ENCODE peak calls at places on chromosomes 3 and 15, in six cellular contexts. One of them, this sample, is unnamed.

GRCh38 chr3:72797773-72798543 is 50.3 kb downstream of the SHQ1 start:
- DNase-seq in DMS79: no peak
- DNase-seq in activated CD8-positive, alpha-beta memory T cell treated with anti-CD3 and anti-CD28 coated beads, Interleukin-2, amount 50 U/mL, for 4 hours: no peak
- DNase-seq in activated naive CD8-positive, alpha-beta T cell treated with anti-CD3 and anti-CD28 coated beads, Interleukin-2, amount 50 U/mL, for 24 hours: no peak
- DNase-seq in ACHN: peak
- DNase-seq in lower lobe of right lung: no peak
- DNase-seq in this sample: peak

GRCh38 chr3:7876741-7877297 is 624.8 kb upstream of the LMCD1 start:
- DNase-seq in DMS79: no peak
- DNase-seq in activated CD8-positive, alpha-beta memory T cell treated with anti-CD3 and anti-CD28 coated beads, Interleukin-2, amount 50 U/mL, for 4 hours: peak
- DNase-seq in activated naive CD8-positive, alpha-beta T cell treated with anti-CD3 and anti-CD28 coated beads, Interleukin-2, amount 50 U/mL, for 24 hours: peak
- DNase-seq in ACHN: no peak
- DNase-seq in lower lobe of right lung: no peak
- DNase-seq in this sample: no peak

GRCh38 chr3:38372214-38372601 is 25.6 kb downstream of the XYLB start:
- DNase-seq in DMS79: no peak
- DNase-seq in activated CD8-positive, alpha-beta memory T cell treated with anti-CD3 and anti-CD28 coated beads, Interleukin-2, amount 50 U/mL, for 4 hours: no peak
- DNase-seq in activated naive CD8-positive, alpha-beta T cell treated with anti-CD3 and anti-CD28 coated beads, Interleukin-2, amount 50 U/mL, for 24 hours: no peak
- DNase-seq in ACHN: no peak
- DNase-seq in lower lobe of right lung: no peak
- DNase-seq in this sample: no peak

GRCh38 chr3:152828075-152828840 is 6.7 kb upstream of the P2RY1 start:
- DNase-seq in DMS79: no peak
- DNase-seq in activated CD8-positive, alpha-beta memory T cell treated with anti-CD3 and anti-CD28 coated beads, Interleukin-2, amount 50 U/mL, for 4 hours: no peak
- DNase-seq in activated naive CD8-positive, alpha-beta T cell treated with anti-CD3 and anti-CD28 coated beads, Interleukin-2, amount 50 U/mL, for 24 hours: no peak
- DNase-seq in ACHN: no peak
- DNase-seq in lower lobe of right lung: no peak
- DNase-seq in this sample: no peak

GRCh38 chr15:64915518-64916227 is 4.0 kb downstream of the ANKDD1A start:
- DNase-seq in DMS79: no peak
- DNase-seq in activated CD8-positive, alpha-beta memory T cell treated with anti-CD3 and anti-CD28 coated beads, Interleukin-2, amount 50 U/mL, for 4 hours: no peak
- DNase-seq in activated naive CD8-positive, alpha-beta T cell treated with anti-CD3 and anti-CD28 coated beads, Interleukin-2, amount 50 U/mL, for 24 hours: no peak
- DNase-seq in ACHN: no peak
- DNase-seq in lower lobe of right lung: no peak
- DNase-seq in this sample: no peak

GRCh38 chr3:15305366-15305844 is 27.0 kb downstream of the SH3BP5 start:
- DNase-seq in DMS79: no peak
- DNase-seq in activated CD8-positive, alpha-beta memory T cell treated with anti-CD3 and anti-CD28 coated beads, Interleukin-2, amount 50 U/mL, for 4 hours: no peak
- DNase-seq in activated naive CD8-positive, alpha-beta T cell treated with anti-CD3 and anti-CD28 coated beads, Interleukin-2, amount 50 U/mL, for 24 hours: no peak
- DNase-seq in ACHN: peak
- DNase-seq in lower lobe of right lung: no peak
- DNase-seq in this sample: peak

GRCh38 chr15:84982301-84982920 is 755 bp downstream of the PDE8A start:
- DNase-seq in DMS79: no peak
- DNase-seq in activated CD8-positive, alpha-beta memory T cell treated with anti-CD3 and anti-CD28 coated beads, Interleukin-2, amount 50 U/mL, for 4 hours: peak
- DNase-seq in activated naive CD8-positive, alpha-beta T cell treated with anti-CD3 and anti-CD28 coated beads, Interleukin-2, amount 50 U/mL, for 24 hours: peak
- DNase-seq in ACHN: peak
- DNase-seq in lower lobe of right lung: peak
- DNase-seq in this sample: peak

GRCh38 chr15:93523490-93523889 is 434.5 kb upstream of the RGMA start:
- DNase-seq in DMS79: no peak
- DNase-seq in activated CD8-positive, alpha-beta memory T cell treated with anti-CD3 and anti-CD28 coated beads, Interleukin-2, amount 50 U/mL, for 4 hours: no peak
- DNase-seq in activated naive CD8-positive, alpha-beta T cell treated with anti-CD3 and anti-CD28 coated beads, Interleukin-2, amount 50 U/mL, for 24 hours: no peak
- DNase-seq in ACHN: no peak
- DNase-seq in lower lobe of right lung: no peak
- DNase-seq in this sample: no peak

GRCh38 chr3:62048577-62048976 is 324.8 kb downstream of the FEZF2 start:
- DNase-seq in DMS79: no peak
- DNase-seq in activated CD8-positive, alpha-beta memory T cell treated with anti-CD3 and anti-CD28 coated beads, Interleukin-2, amount 50 U/mL, for 4 hours: no peak
- DNase-seq in activated naive CD8-positive, alpha-beta T cell treated with anti-CD3 and anti-CD28 coated beads, Interleukin-2, amount 50 U/mL, for 24 hours: no peak
- DNase-seq in ACHN: no peak
- DNase-seq in lower lobe of right lung: no peak
- DNase-seq in this sample: no peak

GRCh38 chr3:179716811-179717210 is 64.0 kb downstream of the USP13 start:
- DNase-seq in DMS79: no peak
- DNase-seq in activated CD8-positive, alpha-beta memory T cell treated with anti-CD3 and anti-CD28 coated beads, Interleukin-2, amount 50 U/mL, for 4 hours: no peak
- DNase-seq in activated naive CD8-positive, alpha-beta T cell treated with anti-CD3 and anti-CD28 coated beads, Interleukin-2, amount 50 U/mL, for 24 hours: no peak
- DNase-seq in ACHN: peak
- DNase-seq in lower lobe of right lung: no peak
- DNase-seq in this sample: no peak

GRCh38 chr3:9747267-9747666 is 2.5 kb upstream of the OGG1 start:
- DNase-seq in DMS79: no peak
- DNase-seq in activated CD8-positive, alpha-beta memory T cell treated with anti-CD3 and anti-CD28 coated beads, Interleukin-2, amount 50 U/mL, for 4 hours: no peak
- DNase-seq in activated naive CD8-positive, alpha-beta T cell treated with anti-CD3 and anti-CD28 coated beads, Interleukin-2, amount 50 U/mL, for 24 hours: no peak
- DNase-seq in ACHN: peak
- DNase-seq in lower lobe of right lung: no peak
- DNase-seq in this sample: no peak

GRCh38 chr3:130539005-130539404 is 22.0 kb downstream of the COL6A6 start:
- DNase-seq in DMS79: no peak
- DNase-seq in activated CD8-positive, alpha-beta memory T cell treated with anti-CD3 and anti-CD28 coated beads, Interleukin-2, amount 50 U/mL, for 4 hours: no peak
- DNase-seq in activated naive CD8-positive, alpha-beta T cell treated with anti-CD3 and anti-CD28 coated beads, Interleukin-2, amount 50 U/mL, for 24 hours: peak
- DNase-seq in ACHN: peak
- DNase-seq in lower lobe of right lung: peak
- DNase-seq in this sample: peak

GRCh38 chr3:83868909-83869567 is 1089.8 kb upstream of the CADM2 start:
- DNase-seq in DMS79: no peak
- DNase-seq in activated CD8-positive, alpha-beta memory T cell treated with anti-CD3 and anti-CD28 coated beads, Interleukin-2, amount 50 U/mL, for 4 hours: no peak
- DNase-seq in activated naive CD8-positive, alpha-beta T cell treated with anti-CD3 and anti-CD28 coated beads, Interleukin-2, amount 50 U/mL, for 24 hours: no peak
- DNase-seq in ACHN: no peak
- DNase-seq in lower lobe of right lung: no peak
- DNase-seq in this sample: no peak

GRCh38 chr3:4574426-4574965 is 81.3 kb downstream of the ITPR1 start:
- DNase-seq in DMS79: no peak
- DNase-seq in activated CD8-positive, alpha-beta memory T cell treated with anti-CD3 and anti-CD28 coated beads, Interleukin-2, amount 50 U/mL, for 4 hours: no peak
- DNase-seq in activated naive CD8-positive, alpha-beta T cell treated with anti-CD3 and anti-CD28 coated beads, Interleukin-2, amount 50 U/mL, for 24 hours: no peak
- DNase-seq in ACHN: no peak
- DNase-seq in lower lobe of right lung: no peak
- DNase-seq in this sample: no peak

GRCh38 chr3:88031543-88032148 is 27.2 kb downstream of the CGGBP1 start:
- DNase-seq in DMS79: peak
- DNase-seq in activated CD8-positive, alpha-beta memory T cell treated with anti-CD3 and anti-CD28 coated beads, Interleukin-2, amount 50 U/mL, for 4 hours: no peak
- DNase-seq in activated naive CD8-positive, alpha-beta T cell treated with anti-CD3 and anti-CD28 coated beads, Interleukin-2, amount 50 U/mL, for 24 hours: no peak
- DNase-seq in ACHN: peak
- DNase-seq in lower lobe of right lung: no peak
- DNase-seq in this sample: peak

GRCh38 chr3:177478170-177478859 is 281.0 kb upstream of the TBL1XR1 start:
- DNase-seq in DMS79: peak
- DNase-seq in activated CD8-positive, alpha-beta memory T cell treated with anti-CD3 and anti-CD28 coated beads, Interleukin-2, amount 50 U/mL, for 4 hours: no peak
- DNase-seq in activated naive CD8-positive, alpha-beta T cell treated with anti-CD3 and anti-CD28 coated beads, Interleukin-2, amount 50 U/mL, for 24 hours: no peak
- DNase-seq in ACHN: peak
- DNase-seq in lower lobe of right lung: no peak
- DNase-seq in this sample: no peak

GRCh38 chr15:31069360-31070000 is 32.0 kb downstream of the TRPM1 start:
- DNase-seq in DMS79: no peak
- DNase-seq in activated CD8-positive, alpha-beta memory T cell treated with anti-CD3 and anti-CD28 coated beads, Interleukin-2, amount 50 U/mL, for 4 hours: no peak
- DNase-seq in activated naive CD8-positive, alpha-beta T cell treated with anti-CD3 and anti-CD28 coated beads, Interleukin-2, amount 50 U/mL, for 24 hours: no peak
- DNase-seq in ACHN: no peak
- DNase-seq in lower lobe of right lung: no peak
- DNase-seq in this sample: no peak

GRCh38 chr3:77467702-77468407 is 428.0 kb downstream of the ROBO2 start:
- DNase-seq in DMS79: peak
- DNase-seq in activated CD8-positive, alpha-beta memory T cell treated with anti-CD3 and anti-CD28 coated beads, Interleukin-2, amount 50 U/mL, for 4 hours: no peak
- DNase-seq in activated naive CD8-positive, alpha-beta T cell treated with anti-CD3 and anti-CD28 coated beads, Interleukin-2, amount 50 U/mL, for 24 hours: no peak
- DNase-seq in ACHN: peak
- DNase-seq in lower lobe of right lung: no peak
- DNase-seq in this sample: no peak

This sample was measured in erythroblast.